ENCODE peak calls at places on chromosomes 16 and 17, in five cellular contexts. D is NCI-H1694, K is head of caudate nucleus, O is AG04450, V is endothelial cell. Q is an unnamed sample.

GRCh38 chr17:31581491-31581890 is 190.0 kb downstream of the RAB11FIP4 start:
- DNase-seq in K (no peak), D (no peak), O (no peak), V (no peak), Q (no peak)

GRCh38 chr16:3401719-3402397 is 843 bp downstream of the ZNF174 start:
- DNase-seq in O (no peak), V (peak), D (no peak), K (no peak), Q (peak)

GRCh38 chr17:73228748-73229236 is 32.9 kb downstream of the CPSF4L start:
- DNase-seq in D (no peak), O (peak), K (peak), V (no peak), Q (no peak)

GRCh38 chr16:68645494-68646388 is 631 bp downstream of the CDH3 start:
- DNase-seq in K (no peak), V (peak), O (no peak), D (no peak), Q (peak)

GRCh38 chr16:28950648-28951409 is at the start of gene NFATC2IP:
- DNase-seq in D (peak), O (peak), K (peak), V (peak), Q (peak)

GRCh38 chr16:75070055-75070841 is 46.3 kb downstream of the LDHD start:
- DNase-seq in K (peak), D (no peak), V (no peak), O (no peak), Q (peak)

GRCh38 chr17:41710472-41711090 is 1.6 kb upstream of the GAST start:
- DNase-seq in V (no peak), O (no peak), D (no peak), K (peak), Q (peak)

GRCh38 chr16:8948069-8948593 is 15.6 kb downstream of the USP7 start:
- DNase-seq in K (no peak), V (no peak), O (no peak), D (no peak), Q (no peak)

GRCh38 chr17:76682306-76682705 is 28.5 kb downstream of the MXRA7 start:
- DNase-seq in D (no peak), K (no peak), O (no peak), V (no peak), Q (no peak)

GRCh38 chr17:5838661-5839300 is 231.4 kb upstream of the WSCD1 start:
- DNase-seq in O (no peak), K (peak), V (peak), D (no peak), Q (no peak)

GRCh38 chr17:80413771-80414507 is 1.0 kb upstream of the ENDOV start:
- DNase-seq in V (no peak), D (no peak), K (no peak), O (no peak), Q (no peak)

GRCh38 chr17:5762191-5762590 is 177.9 kb upstream of the NLRP1 start:
- DNase-seq in D (no peak), V (no peak), O (no peak), K (no peak), Q (no peak)

GRCh38 chr17:2087597-2088211 is 32.8 kb downstream of the HIC1 start:
- DNase-seq in O (no peak), K (no peak), D (no peak), V (no peak), Q (no peak)

GRCh38 chr16:20611350-20611902 is 35.3 kb upstream of the ACSM2B start:
- DNase-seq in O (no peak), D (no peak), K (peak), V (no peak), Q (no peak)

GRCh38 chr16:83019963-83020362 is 393.2 kb downstream of the CDH13 start:
- DNase-seq in D (no peak), O (no peak), K (no peak), V (no peak), Q (no peak)

GRCh38 chr16:5709889-5710288 is 612.3 kb upstream of the EEF2KMT start:
- DNase-seq in K (no peak), O (no peak), V (peak), D (no peak), Q (peak)

GRCh38 chr16:85534536-85535351 is 78.4 kb upstream of the GSE1 start:
- DNase-seq in K (no peak), V (no peak), O (no peak), D (no peak), Q (no peak)

GRCh38 chr17:489758-490329 is 137.2 kb upstream of the RPH3AL start:
- DNase-seq in V (peak), D (no peak), K (no peak), O (no peak), Q (no peak)

GRCh38 chr16:85403693-85404092 is 209.4 kb upstream of the GSE1 start:
- DNase-seq in V (peak), O (no peak), D (no peak), K (peak), Q (no peak)

GRCh38 chr16:87713469-87714229 is 52.1 kb downstream of the KLHDC4 start:
- DNase-seq in O (no peak), K (no peak), V (no peak), D (no peak), Q (no peak)

GRCh38 chr17:33292184-33292980 is 713 bp downstream of the ASIC2 start:
- DNase-seq in D (no peak), K (peak), V (peak), O (no peak), Q (peak)

GRCh38 chr17:59771093-59771492 is 63.6 kb downstream of the VMP1 start:
- DNase-seq in D (no peak), V (no peak), K (no peak), O (no peak), Q (no peak)